ENCODE peak calls at places on chromosomes 5 and 9, in eight cellular contexts. Q, X, S, N, M, Z, G and U are unnamed samples.

GRCh38 chr9:69582018-69582417 is 90.2 kb downstream of the APBA1 start:
- DNase-seq in M (no peak), G (no peak), N (no peak), X (no peak), S (no peak), Z (no peak), Q (no peak), U (no peak)

GRCh38 chr9:110178281-110178680 is 29.7 kb downstream of the C9orf152 start:
- DNase-seq in N (no peak), Z (no peak), S (no peak), M (no peak), G (no peak), Q (no peak), X (no peak), U (no peak)

GRCh38 chr5:96933764-96934163 is 2.1 kb upstream of the LNPEP start:
- DNase-seq in X (no peak), M (no peak), G (no peak), Q (no peak), S (no peak), Z (no peak), N (peak; percentile 39), U (no peak)

GRCh38 chr9:6209966-6210365 is 5.6 kb upstream of the IL33 start:
- DNase-seq in S (no peak), N (no peak), X (no peak), G (no peak), Z (no peak), Q (no peak), M (no peak), U (no peak)

GRCh38 chr9:125995006-125995405 is 247.8 kb downstream of the PBX3 start:
- DNase-seq in S (no peak), N (no peak), M (no peak), Q (no peak), G (no peak), Z (no peak), X (no peak), U (no peak)

GRCh38 chr5:27124590-27124989 is 86.2 kb upstream of the CDH9 start:
- DNase-seq in G (no peak), X (no peak), Z (peak; percentile 25), N (no peak), M (no peak), Q (peak; percentile 49), S (no peak), U (no peak)

GRCh38 chr9:16871358-16872151 is 1.1 kb upstream of the BNC2 start:
- DNase-seq in X (no peak), Q (peak; percentile 75), G (peak; percentile 92), S (peak; percentile 57), Z (peak; percentile 38), M (no peak), N (peak; percentile 3), U (no peak)

GRCh38 chr5:5886812-5887486 is 464.5 kb downstream of the ICE1 start:
- DNase-seq in N (peak; percentile 56), M (peak; percentile 51), S (peak; percentile 43), X (no peak), Q (no peak), Z (peak; percentile 14), G (no peak), U (peak; percentile 33)

GRCh38 chr9:129440394-129441186 is 180.3 kb downstream of the C9orf50 start:
- DNase-seq in Z (no peak), S (no peak), N (no peak), Q (no peak), X (no peak), M (no peak), G (no peak), U (no peak)

DNA sequence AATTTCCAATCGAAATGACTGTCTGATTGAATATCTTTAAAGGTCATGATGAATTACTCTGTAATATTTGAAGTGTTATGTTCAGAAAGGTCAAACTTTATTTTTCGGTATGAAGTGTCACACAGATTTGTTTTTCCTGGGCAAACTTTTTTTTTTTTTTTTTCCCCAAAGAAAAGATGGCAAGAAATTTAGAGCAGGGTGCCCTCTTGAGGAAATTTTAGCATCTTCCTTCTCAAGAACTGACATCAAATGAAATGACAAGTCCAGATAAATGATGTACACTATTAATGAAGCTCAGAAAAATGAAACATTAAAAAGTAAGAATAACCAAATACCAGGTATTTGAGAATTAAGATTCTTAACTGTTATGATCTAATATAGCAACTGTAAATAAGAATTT is 123.6 kb downstream of the INVS start:
- DNase-seq in M (no peak), X (peak; percentile 8), Z (no peak), Q (peak; percentile 69), S (no peak), G (peak; percentile 42), N (peak; percentile 18), U (no peak)
- TF ChIP-seq CTCF in M (no peak), X (peak; percentile 54), Z (peak; percentile 57), Q (peak; percentile 41), S (peak; percentile 33), G (peak; percentile 55), N (no peak), U (peak; percentile 47)

GRCh38 chr9:87535817-87536539 is 38.3 kb downstream of the DAPK1 start:
- DNase-seq in N (peak; percentile 87), S (no peak), M (no peak), G (no peak), Z (no peak), X (no peak), Q (peak; percentile 60), U (no peak)

GRCh38 chr9:87534957-87535356 is 37.3 kb downstream of the DAPK1 start:
- DNase-seq in S (no peak), Z (no peak), N (no peak), Q (no peak), G (no peak), X (no peak), M (no peak), U (no peak)

GRCh38 chr9:87531370-87532295 is 34.0 kb downstream of the DAPK1 start:
- DNase-seq in N (no peak), Q (no peak), X (no peak), G (no peak), S (no peak), M (no peak), Z (no peak), U (no peak)

GRCh38 chr9:87530716-87531115 is 33.0 kb downstream of the DAPK1 start:
- DNase-seq in G (no peak), X (no peak), S (no peak), M (no peak), Q (no peak), N (no peak), Z (no peak), U (no peak)

DNA sequence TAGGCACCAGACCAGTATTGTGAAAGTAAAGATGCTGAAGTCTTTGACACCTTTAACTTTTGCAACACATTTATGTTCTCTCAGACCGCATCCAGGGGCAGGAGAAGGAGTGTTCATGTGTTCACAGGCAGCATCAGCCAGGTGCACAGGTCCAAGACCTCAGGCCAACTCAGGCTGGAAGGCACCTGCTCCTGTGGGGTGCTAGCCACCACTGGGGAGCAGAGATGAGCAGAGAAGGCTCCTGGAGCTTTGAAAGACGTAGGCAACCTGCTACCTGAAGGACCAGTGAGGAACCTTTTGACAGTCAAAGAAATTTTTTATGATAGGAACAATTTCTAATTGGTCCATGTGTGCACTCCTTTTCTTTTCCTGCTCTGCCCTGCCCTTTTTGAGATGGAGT is 35.6 kb downstream of the DAPK1 start:
- DNase-seq in G (no peak), Q (no peak), M (no peak), X (no peak), N (no peak), Z (no peak), S (no peak), U (no peak)
- TF ChIP-seq CTCF in G (no peak), Q (no peak), M (no peak), X (no peak), N (no peak), Z (no peak), S (no peak), U (no peak)

GRCh38 chr5:7012057-7012456 is 298.8 kb downstream of the TENT4A start:
- DNase-seq in N (no peak), Z (no peak), G (no peak), M (no peak), S (no peak), X (no peak), Q (no peak), U (no peak)
- TF ChIP-seq CTCF in N (no peak), Z (no peak), G (no peak), M (no peak), S (no peak), X (no peak), Q (no peak), U (no peak)

GRCh38 chr5:33184367-33184766 is 256.4 kb upstream of the TARS1 start:
- DNase-seq in M (no peak), S (no peak), X (no peak), N (no peak), Z (no peak), Q (no peak), G (no peak), U (no peak)

GRCh38 chr5:33180900-33181299 is 259.9 kb upstream of the TARS1 start:
- DNase-seq in S (no peak), Z (no peak), N (no peak), M (no peak), Q (peak; percentile 74), G (peak; percentile 57), X (peak; percentile 7), U (no peak)
- TF ChIP-seq CTCF in S (peak; percentile 51), Z (peak; percentile 60), N (no peak), M (no peak), Q (peak; percentile 46), G (peak; percentile 58), X (peak; percentile 59), U (peak; percentile 65)

GRCh38 chr9:1768561-1768960 is 246.6 kb upstream of the SMARCA2 start:
- DNase-seq in Z (no peak), Q (no peak), X (no peak), M (no peak), G (no peak), S (no peak), N (no peak), U (no peak)
- TF ChIP-seq CTCF in Z (no peak), Q (no peak), X (no peak), M (no peak), G (no peak), S (no peak), N (no peak), U (no peak)

DNA sequence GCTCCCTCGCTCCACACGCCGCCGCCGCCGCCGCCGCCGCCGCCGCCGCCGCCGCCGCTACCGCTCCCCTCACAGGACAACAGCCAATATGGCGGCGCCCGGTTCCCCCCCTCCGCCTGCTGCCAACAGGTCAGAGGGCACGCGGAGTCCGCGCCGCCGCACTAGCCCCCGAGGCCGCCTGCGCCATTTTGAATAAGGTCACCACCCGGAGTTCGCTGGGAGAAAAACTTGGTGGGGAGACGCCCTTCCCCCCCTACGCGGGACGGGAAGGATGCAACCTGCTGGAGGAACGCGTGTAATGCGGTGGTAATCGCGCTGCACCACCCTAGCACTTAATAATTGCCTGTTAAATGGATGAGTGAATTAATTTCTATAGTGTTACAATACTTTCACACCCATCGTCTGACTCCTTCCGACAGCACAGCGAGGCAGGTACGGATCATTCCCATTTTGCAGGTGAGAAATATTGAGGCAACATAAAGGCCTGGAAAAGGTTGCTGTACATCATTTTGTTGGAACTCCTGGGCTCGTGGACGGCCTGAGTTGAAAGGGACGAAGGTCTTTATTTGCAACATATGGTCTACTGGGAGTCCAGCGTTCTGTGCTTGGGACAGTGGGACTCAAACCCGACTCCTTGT is at the start of gene FAM193B:
- DNase-seq in Z (peak; percentile 95), X (peak; percentile 49), G (peak; percentile 84), N (peak; percentile 94), Q (peak; percentile 92), S (peak; percentile 96), M (peak; percentile 93), U (peak; percentile 95)
- TF ChIP-seq CTCF in Z (peak; percentile 54), X (peak; percentile 50), G (peak; percentile 28), N (no peak), Q (peak; percentile 29), S (no peak), M (no peak), U (peak; percentile 15)